ENCODE peak calls at places on chromosomes 4 and X, in five cellular contexts. One of them, this sample, is unnamed.

GRCh38 chrX:12292996-12293765 is 154.9 kb downstream of the FRMPD4 start:
- DNase-seq in body of pancreas: no peak
- DNase-seq in GM23338: no peak
- DNase-seq in GM12865: no peak
- DNase-seq in psoas muscle: no peak
- DNase-seq in this sample: no peak

GRCh38 chr4:168584321-168584771 is 87.5 kb downstream of the PALLD start:
- DNase-seq in body of pancreas: no peak
- DNase-seq in GM23338: no peak
- DNase-seq in GM12865: no peak
- DNase-seq in psoas muscle: no peak
- DNase-seq in this sample: no peak

GRCh38 chr4:3115637-3116300 is 41.3 kb downstream of the HTT start:
- DNase-seq in body of pancreas: no peak
- DNase-seq in GM23338: no peak
- DNase-seq in GM12865: no peak
- DNase-seq in psoas muscle: no peak
- DNase-seq in this sample: no peak

GRCh38 chr4:54872246-54872645 is 214.5 kb downstream of the KIT start:
- DNase-seq in body of pancreas: no peak
- DNase-seq in GM23338: no peak
- DNase-seq in GM12865: no peak
- DNase-seq in psoas muscle: no peak
- DNase-seq in this sample: no peak

GRCh38 chr4:182878633-182879495 is 38.3 kb downstream of the DCTD start:
- DNase-seq in body of pancreas: no peak
- DNase-seq in GM23338: no peak
- DNase-seq in GM12865: no peak
- DNase-seq in psoas muscle: no peak
- DNase-seq in this sample: no peak

GRCh38 chr4:174972911-174973310 is 54.8 kb downstream of the ADAM29 start:
- DNase-seq in body of pancreas: no peak
- DNase-seq in GM23338: no peak
- DNase-seq in GM12865: no peak
- DNase-seq in psoas muscle: no peak
- DNase-seq in this sample: no peak

GRCh38 chr4:157012781-157013180 is 41.2 kb upstream of the PDGFC start:
- DNase-seq in body of pancreas: no peak
- DNase-seq in GM23338: no peak
- DNase-seq in GM12865: no peak
- DNase-seq in psoas muscle: no peak
- DNase-seq in this sample: no peak

GRCh38 chr4:154312246-154312645 is 179.4 kb downstream of the DCHS2 start:
- DNase-seq in body of pancreas: no peak
- DNase-seq in GM23338: no peak
- DNase-seq in GM12865: no peak
- DNase-seq in psoas muscle: no peak
- DNase-seq in this sample: no peak

GRCh38 chrX:129759576-129760061 is 20.1 kb upstream of the SASH3 start:
- DNase-seq in body of pancreas: peak; percentile 60
- DNase-seq in GM23338: peak; percentile 2
- DNase-seq in GM12865: peak; percentile 47
- DNase-seq in psoas muscle: peak; percentile 53
- DNase-seq in this sample: no peak

GRCh38 chr4:142402925-142403324 is 443.2 kb downstream of the INPP4B start:
- DNase-seq in body of pancreas: peak; percentile 6
- DNase-seq in GM23338: no peak
- DNase-seq in GM12865: no peak
- DNase-seq in psoas muscle: no peak
- DNase-seq in this sample: no peak

GRCh38 chr4:77159798-77160197 is 2.8 kb downstream of the CCNG2 start:
- DNase-seq in body of pancreas: no peak
- DNase-seq in GM23338: no peak
- DNase-seq in GM12865: no peak
- DNase-seq in psoas muscle: no peak
- DNase-seq in this sample: no peak

GRCh38 chrX:40260123-40260751 is 162.5 kb upstream of the BCOR start:
- DNase-seq in body of pancreas: no peak
- DNase-seq in GM23338: no peak
- DNase-seq in GM12865: no peak
- DNase-seq in psoas muscle: no peak
- DNase-seq in this sample: no peak

GRCh38 chr4:180784940-180785339 is 1458.3 kb upstream of the TENM3 start:
- DNase-seq in body of pancreas: no peak
- DNase-seq in GM23338: no peak
- DNase-seq in GM12865: no peak
- DNase-seq in psoas muscle: no peak
- DNase-seq in this sample: no peak

GRCh38 chrX:39766882-39767281 is 330.9 kb downstream of the BCOR start:
- DNase-seq in body of pancreas: no peak
- DNase-seq in GM23338: no peak
- DNase-seq in GM12865: no peak
- DNase-seq in psoas muscle: peak; percentile 65
- DNase-seq in this sample: no peak

GRCh38 chrX:2500091-2500680 is 590 bp downstream of the DHRSX start:
- DNase-seq in body of pancreas: peak; percentile 40
- DNase-seq in GM23338: peak; percentile 64
- DNase-seq in GM12865: peak; percentile 25
- DNase-seq in psoas muscle: peak; percentile 56
- DNase-seq in this sample: peak; percentile 68

GRCh38 chr4:101967697-101968346 is 177.3 kb downstream of the BANK1 start:
- DNase-seq in body of pancreas: no peak
- DNase-seq in GM23338: no peak
- DNase-seq in GM12865: no peak
- DNase-seq in psoas muscle: no peak
- DNase-seq in this sample: no peak

GRCh38 chrX:15834827-15835595 is 19.6 kb downstream of the AP1S2 start:
- DNase-seq in body of pancreas: no peak
- DNase-seq in GM23338: no peak
- DNase-seq in GM12865: no peak
- DNase-seq in psoas muscle: no peak
- DNase-seq in this sample: no peak

GRCh38 chrX:129823115-129823514 is 20.6 kb downstream of the ZDHHC9 start:
- DNase-seq in body of pancreas: peak; percentile 23
- DNase-seq in GM23338: peak; percentile 63
- DNase-seq in GM12865: peak; percentile 72
- DNase-seq in psoas muscle: no peak
- DNase-seq in this sample: peak; percentile 51

GRCh38 chr4:5041609-5042234 is 9.6 kb upstream of the STK32B start:
- DNase-seq in body of pancreas: no peak
- DNase-seq in GM23338: no peak
- DNase-seq in GM12865: no peak
- DNase-seq in psoas muscle: no peak
- DNase-seq in this sample: no peak

GRCh38 chrX:55336176-55336575 is 71.5 kb upstream of the PAGE3 start:
- DNase-seq in body of pancreas: no peak
- DNase-seq in GM23338: no peak
- DNase-seq in GM12865: no peak
- DNase-seq in psoas muscle: no peak
- DNase-seq in this sample: no peak

GRCh38 chr4:87974856-87975462 is 555 bp upstream of the SPP1 start:
- DNase-seq in body of pancreas: peak; percentile 62
- DNase-seq in GM23338: peak; percentile 58
- DNase-seq in GM12865: no peak
- DNase-seq in psoas muscle: no peak
- DNase-seq in this sample: no peak

GRCh38 chrX:71283409-71284143 is at the start of gene NONO:
- DNase-seq in body of pancreas: peak; percentile 96
- DNase-seq in GM23338: peak; percentile 98
- DNase-seq in GM12865: peak; percentile 99
- DNase-seq in psoas muscle: peak; percentile 87
- DNase-seq in this sample: peak; percentile 86
- TF ChIP-seq CTCF in body of pancreas: no peak
- TF ChIP-seq CTCF in GM23338: no peak
- TF ChIP-seq CTCF in GM12865: no peak
- TF ChIP-seq CTCF in psoas muscle: no peak
- TF ChIP-seq CTCF in this sample: no peak

DNA sequence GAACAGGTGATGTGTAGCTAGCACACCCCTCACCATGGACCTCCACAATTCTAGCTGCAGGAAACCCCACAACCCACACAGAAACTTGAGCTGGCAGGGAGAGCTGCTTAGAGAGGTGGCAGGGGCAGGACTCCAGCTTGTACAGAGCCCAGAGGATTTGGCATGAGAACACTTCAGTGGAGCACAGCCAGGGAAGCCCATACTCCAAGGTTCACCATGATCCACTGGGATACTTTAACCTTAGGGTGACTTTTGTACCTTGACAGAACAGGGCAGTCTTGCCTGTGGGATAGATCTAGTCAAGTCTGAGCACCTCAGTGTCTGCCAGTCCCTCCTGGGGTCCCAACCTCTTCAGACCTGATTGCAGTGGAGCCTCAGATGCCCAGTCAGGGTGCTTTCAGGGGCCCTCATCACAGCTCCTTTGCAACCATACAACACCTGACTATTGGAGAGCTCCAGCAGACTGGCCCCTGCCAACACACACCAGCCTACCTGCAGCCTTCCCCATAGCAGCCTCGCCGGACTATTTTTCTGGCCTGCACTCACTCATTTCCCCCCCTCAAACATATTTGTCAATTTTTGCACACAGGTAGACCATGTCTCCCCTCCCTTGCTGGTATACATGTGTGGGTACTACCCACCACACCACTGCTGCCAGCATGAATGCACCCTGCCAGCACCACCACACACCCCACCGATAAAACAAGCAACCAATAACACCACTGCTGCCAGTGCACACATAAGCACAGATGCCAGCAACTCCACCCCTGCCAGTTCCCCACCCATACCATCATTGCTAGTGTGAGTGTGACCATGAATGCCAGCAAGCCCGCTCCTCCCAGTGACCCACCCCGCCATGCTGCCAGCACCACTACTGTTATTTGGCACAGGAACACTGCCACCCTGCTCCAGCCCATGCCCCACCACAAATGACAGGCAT is 56.0 kb upstream of the CDX4 start:
- DNase-seq in body of pancreas: no peak
- DNase-seq in GM23338: no peak
- DNase-seq in GM12865: no peak
- DNase-seq in psoas muscle: no peak
- DNase-seq in this sample: no peak
- TF ChIP-seq CTCF in body of pancreas: no peak
- TF ChIP-seq CTCF in GM23338: no peak
- TF ChIP-seq CTCF in GM12865: no peak
- TF ChIP-seq CTCF in psoas muscle: no peak
- TF ChIP-seq CTCF in this sample: no peak

GRCh38 chr4:150986085-150986484 is 29.0 kb downstream of the LRBA start:
- DNase-seq in body of pancreas: no peak
- DNase-seq in GM23338: no peak
- DNase-seq in GM12865: peak; percentile 41
- DNase-seq in psoas muscle: no peak
- DNase-seq in this sample: peak; percentile 22

GRCh38 chr4:150987204-150987603 is 27.9 kb downstream of the LRBA start:
- DNase-seq in body of pancreas: no peak
- DNase-seq in GM23338: no peak
- DNase-seq in GM12865: no peak
- DNase-seq in psoas muscle: no peak
- DNase-seq in this sample: no peak

GRCh38 chr4:150988238-150988637 is 26.8 kb downstream of the LRBA start:
- DNase-seq in body of pancreas: no peak
- DNase-seq in GM23338: no peak
- DNase-seq in GM12865: no peak
- DNase-seq in psoas muscle: no peak
- DNase-seq in this sample: no peak

GRCh38 chr4:150978738-150979575 is 36.1 kb downstream of the LRBA start:
- DNase-seq in body of pancreas: no peak
- DNase-seq in GM23338: no peak
- DNase-seq in GM12865: no peak
- DNase-seq in psoas muscle: no peak
- DNase-seq in this sample: no peak

DNA sequence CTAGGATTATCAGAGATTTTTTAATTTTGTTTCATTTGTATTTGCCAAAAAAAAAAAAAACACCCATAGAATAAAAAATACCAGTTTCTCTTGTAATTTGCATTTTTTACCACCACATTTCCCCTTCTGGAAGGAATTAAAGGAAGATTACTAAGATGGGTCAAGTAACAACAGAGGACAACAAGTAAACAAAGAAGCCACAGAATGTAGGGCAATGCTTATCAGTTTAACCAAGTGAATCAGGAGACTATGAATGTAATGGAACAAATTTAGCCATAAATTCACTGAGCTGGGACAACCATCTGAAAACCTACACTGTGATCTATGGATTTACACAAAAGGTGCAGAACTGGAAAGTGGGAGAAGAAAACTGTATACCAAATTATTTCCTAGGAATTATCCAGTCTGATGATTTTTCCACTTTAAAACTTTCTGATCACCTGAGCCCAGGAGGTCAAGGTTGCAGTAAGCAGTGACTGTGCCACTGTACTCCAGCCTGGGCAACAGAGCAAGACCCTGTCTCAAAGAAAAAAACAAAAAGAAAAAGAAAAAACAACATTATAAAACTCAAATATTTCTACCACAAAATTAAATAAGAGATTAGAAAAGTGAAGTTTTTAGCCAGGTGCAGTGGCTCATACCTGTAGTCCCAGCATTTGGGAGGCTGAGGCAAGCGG is 32.4 kb downstream of the LRBA start:
- DNase-seq in body of pancreas: no peak
- DNase-seq in GM23338: no peak
- DNase-seq in GM12865: no peak
- DNase-seq in psoas muscle: no peak
- DNase-seq in this sample: no peak
- TF ChIP-seq CTCF in body of pancreas: no peak
- TF ChIP-seq CTCF in GM23338: no peak
- TF ChIP-seq CTCF in GM12865: no peak
- TF ChIP-seq CTCF in psoas muscle: no peak
- TF ChIP-seq CTCF in this sample: no peak

GRCh38 chr4:186666252-186666651 is 57.4 kb downstream of the FAT1 start:
- DNase-seq in body of pancreas: no peak
- DNase-seq in GM23338: no peak
- DNase-seq in GM12865: no peak
- DNase-seq in psoas muscle: no peak
- DNase-seq in this sample: no peak

GRCh38 chr4:186666750-186667149 is 56.9 kb downstream of the FAT1 start:
- DNase-seq in body of pancreas: no peak
- DNase-seq in GM23338: no peak
- DNase-seq in GM12865: no peak
- DNase-seq in psoas muscle: no peak
- DNase-seq in this sample: no peak

GRCh38 chr4:186669159-186669720 is 54.4 kb downstream of the FAT1 start:
- DNase-seq in body of pancreas: peak; percentile 15
- DNase-seq in GM23338: peak; percentile 73
- DNase-seq in GM12865: no peak
- DNase-seq in psoas muscle: no peak
- DNase-seq in this sample: no peak

GRCh38 chr4:186669735-186670134 is 53.9 kb downstream of the FAT1 start:
- DNase-seq in body of pancreas: no peak
- DNase-seq in GM23338: peak; percentile 30
- DNase-seq in GM12865: no peak
- DNase-seq in psoas muscle: no peak
- DNase-seq in this sample: no peak
- TF ChIP-seq CTCF in body of pancreas: no peak
- TF ChIP-seq CTCF in GM23338: no peak
- TF ChIP-seq CTCF in GM12865: no peak
- TF ChIP-seq CTCF in psoas muscle: no peak
- TF ChIP-seq CTCF in this sample: no peak

This sample was measured in GM13976.